ENCODE peak calls at places on chromosomes 11 and 22, in six cellular contexts. A, P, D, U, N and W are unnamed samples.

GRCh38 chr11:30992513-30992849 is 377.1 kb downstream of the DCDC1 start:
- DNase-seq in U (no peak), N (no peak), P (no peak), D (no peak), A (no peak), W (no peak)

GRCh38 chr11:116931206-116931953 is 94.0 kb upstream of the APOA1 start:
- DNase-seq in N (no peak), P (peak; percentile 36), A (peak; percentile 19), D (no peak), U (no peak), W (no peak)

GRCh38 chr11:61924016-61924360 is 6.6 kb upstream of the RAB3IL1 start:
- DNase-seq in A (peak; percentile 39), P (no peak), N (no peak), U (no peak), D (no peak), W (no peak)

GRCh38 chr11:127006311-127006710 is 5.7 kb upstream of the KIRREL3 start:
- DNase-seq in N (no peak), D (no peak), A (no peak), U (no peak), P (peak; percentile 68), W (no peak)

GRCh38 chr11:72732329-72732728 is 19.9 kb downstream of the ARAP1 start:
- DNase-seq in U (no peak), A (no peak), P (no peak), D (peak; percentile 60), N (no peak), W (no peak)

GRCh38 chr11:44763111-44763820 is 36.5 kb downstream of the TSPAN18 start:
- DNase-seq in N (no peak), U (no peak), P (peak; percentile 73), A (peak; percentile 25), D (no peak), W (no peak)

GRCh38 chr11:32279672-32280071 is 155.7 kb downstream of the WT1 start:
- DNase-seq in D (no peak), P (no peak), A (no peak), N (peak; percentile 13), U (peak; percentile 14), W (no peak)

GRCh38 chr11:94767701-94768601 is at the start of gene AMOTL1:
- DNase-seq in D (peak; percentile 97), N (peak; percentile 73), P (peak; percentile 70), A (peak; percentile 87), U (peak; percentile 94), W (peak; percentile 71)

GRCh38 chr11:111645657-111646316 is 43.5 kb downstream of the SIK2 start:
- DNase-seq in U (no peak), A (no peak), D (no peak), N (no peak), P (no peak), W (no peak)

GRCh38 chr22:19970479-19971275 is 29.1 kb upstream of the TXNRD2 start:
- DNase-seq in N (peak; percentile 98), P (no peak), U (peak; percentile 80), D (peak; percentile 86), A (peak; percentile 52), W (peak; percentile 65)
- H3K27ac ChIP-seq in N (no peak overlapping the region), P (no peak overlapping the region), U (no peak overlapping the region), D (no peak overlapping the region), A (no peak overlapping the region), W (peak overlapping the region; percentile 55)

GRCh38 chr22:16829985-16830384 is 4.8 kb upstream of the XKR3 start:
- DNase-seq in N (no peak), P (no peak), A (no peak), D (no peak), U (no peak), W (no peak)
- H3K27ac ChIP-seq in N (no peak overlapping the region), P (no peak overlapping the region), A (no peak overlapping the region), D (no peak overlapping the region), U (no peak overlapping the region), W (no peak overlapping the region)

GRCh38 chr22:42957544-42957943 is 57.4 kb downstream of the PACSIN2 start:
- DNase-seq in N (no peak), D (no peak), A (no peak), P (no peak), U (no peak), W (no peak)

GRCh38 chr22:42955087-42955630 is 59.8 kb downstream of the PACSIN2 start:
- DNase-seq in A (no peak), U (no peak), P (no peak), N (no peak), D (no peak), W (no peak)

GRCh38 chr22:42957958-42958357 is 57.0 kb downstream of the PACSIN2 start:
- DNase-seq in A (no peak), N (no peak), D (no peak), U (no peak), P (no peak), W (no peak)

GRCh38 chr22:42958937-42959336 is 56.0 kb downstream of the PACSIN2 start:
- DNase-seq in U (no peak), A (no peak), N (no peak), D (no peak), P (no peak), W (no peak)

DNA sequence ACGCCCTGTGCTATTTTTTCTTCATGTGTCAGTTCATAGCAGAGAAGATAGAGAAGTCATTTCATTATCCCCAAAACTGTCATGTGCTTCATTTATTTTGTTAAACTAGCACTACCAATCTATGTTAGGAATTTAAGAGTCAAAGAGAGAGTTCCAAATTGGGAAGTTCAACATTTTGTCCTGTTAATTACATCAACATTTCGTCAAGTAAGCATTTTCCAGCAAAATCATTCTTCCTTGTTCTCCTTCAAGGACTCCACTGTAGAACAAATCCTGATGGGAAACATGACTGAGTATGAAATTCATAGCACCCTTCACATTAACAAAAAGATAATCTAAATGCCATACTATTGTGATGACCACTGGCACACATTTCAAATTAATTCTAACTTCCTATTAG is 59.1 kb downstream of the PACSIN2 start:
- DNase-seq in A (no peak), U (no peak), P (no peak), N (no peak), D (no peak), W (no peak)
- H3K27ac ChIP-seq in A (no peak overlapping the region), U (no peak overlapping the region), P (no peak overlapping the region), N (no peak overlapping the region), D (no peak overlapping the region), W (no peak overlapping the region)

GRCh38 chr11:79110308-79110707 is 330.5 kb downstream of the TENM4 start:
- DNase-seq in P (no peak), U (no peak), D (no peak), A (no peak), N (no peak), W (no peak)

GRCh38 chr11:79110796-79111195 is 330.0 kb downstream of the TENM4 start:
- DNase-seq in N (no peak), U (no peak), A (no peak), D (no peak), P (peak; percentile 48), W (no peak)

GRCh38 chr11:79113099-79113498 is 327.7 kb downstream of the TENM4 start:
- DNase-seq in D (no peak), U (no peak), A (no peak), P (no peak), N (no peak), W (no peak)

GRCh38 chr11:79108851-79109250 is 332.0 kb downstream of the TENM4 start:
- DNase-seq in U (no peak), P (peak; percentile 50), D (no peak), N (no peak), A (no peak), W (no peak)
- H3K27ac ChIP-seq in U (no peak overlapping the region), P (no peak overlapping the region), D (no peak overlapping the region), N (no peak overlapping the region), A (no peak overlapping the region), W (no peak overlapping the region)

DNA sequence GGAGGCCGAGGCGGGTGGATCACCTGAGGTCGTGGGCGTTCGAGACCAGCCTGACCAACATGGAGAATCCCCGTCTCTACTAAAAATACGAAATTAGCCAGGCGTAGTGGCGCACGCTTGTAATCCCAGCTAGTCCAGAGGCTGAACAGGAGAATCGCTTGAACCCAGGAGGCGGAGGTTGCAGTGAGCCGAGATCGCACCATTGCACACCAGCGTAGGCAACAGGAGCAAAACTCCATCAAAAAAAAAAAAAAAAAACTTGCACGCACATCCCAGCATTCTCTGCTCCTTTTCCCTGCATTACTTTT is 934 bp upstream of the ATL3 start:
- DNase-seq in D (no peak), U (no peak), P (no peak), N (no peak), A (no peak), W (no peak)
- H3K27ac ChIP-seq in D (peak overlapping the region; percentile 98), U (no peak overlapping the region), P (no peak overlapping the region), N (peak overlapping the region; percentile 95), A (peak overlapping the region; percentile 97), W (peak overlapping the region; percentile 94)

GRCh38 chr11:128399186-128399585 is 188.2 kb downstream of the ETS1 start:
- DNase-seq in U (no peak), N (no peak), A (no peak), D (no peak), P (peak; percentile 50), W (no peak)
- H3K27ac ChIP-seq in U (no peak overlapping the region), N (no peak overlapping the region), A (no peak overlapping the region), D (peak overlapping the region; percentile 78), P (no peak overlapping the region), W (no peak overlapping the region)

DNA sequence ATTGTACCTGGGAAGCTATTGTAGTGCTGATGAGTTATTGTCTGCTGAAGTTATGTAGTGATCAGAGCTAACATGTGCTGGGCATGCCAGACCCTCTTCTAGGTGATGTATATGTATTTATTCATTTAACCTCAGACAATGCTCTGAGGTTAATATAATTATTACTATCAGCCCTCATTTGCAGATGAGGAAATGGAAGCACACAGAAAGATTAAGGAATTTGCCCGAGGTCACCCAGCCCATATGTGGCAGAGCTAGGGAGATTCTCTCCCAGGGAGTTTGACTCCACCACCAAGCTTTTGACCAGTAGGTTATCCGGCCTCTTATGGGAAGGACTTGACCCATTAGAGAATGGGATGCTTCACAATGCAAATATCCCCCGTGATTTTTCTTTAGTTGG is 114.2 kb upstream of the NAV2 start:
- DNase-seq in U (no peak), N (no peak), P (no peak), D (no peak), A (no peak), W (no peak)
- H3K27ac ChIP-seq in U (no peak overlapping the region), N (no peak overlapping the region), P (no peak overlapping the region), D (no peak overlapping the region), A (no peak overlapping the region), W (no peak overlapping the region)